ENCODE peak calls at places on chromosomes 1 and 21, in ten cellular contexts. One of them, this sample, is unnamed.

GRCh38 chr1:197908695-197909336 is 6.4 kb downstream of the C1orf53 start:
- DNase-seq in WTC11: no peak
- DNase-seq in T1000: no peak
- DNase-seq in Calu3: no peak
- DNase-seq in heart right ventricle: no peak
- DNase-seq in heart left ventricle: no peak
- DNase-seq in stimulated activated CD4-positive, alpha-beta T cell treated with anti-CD3 and anti-CD28 coated beads, Interleukin-4, amount 100 ng/mL, for 1 hour: no peak
- DNase-seq in stimulated activated CD8-positive, alpha-beta memory T cell treated with anti-CD3 and anti-CD28 coated beads, Interleukin-12 subunit alpha, Interleukin-12 subunit beta, amount 100 ng/mL, for 4 hours: no peak
- DNase-seq in neuronal stem cell: peak; percentile 45
- DNase-seq in amygdala: no peak
- DNase-seq in this sample: no peak

GRCh38 chr1:160621633-160622413 is 25.0 kb downstream of the SLAMF1 start:
- DNase-seq in WTC11: no peak
- DNase-seq in T1000: no peak
- DNase-seq in Calu3: no peak
- DNase-seq in heart right ventricle: no peak
- DNase-seq in heart left ventricle: no peak
- DNase-seq in stimulated activated CD4-positive, alpha-beta T cell treated with anti-CD3 and anti-CD28 coated beads, Interleukin-4, amount 100 ng/mL, for 1 hour: no peak
- DNase-seq in stimulated activated CD8-positive, alpha-beta memory T cell treated with anti-CD3 and anti-CD28 coated beads, Interleukin-12 subunit alpha, Interleukin-12 subunit beta, amount 100 ng/mL, for 4 hours: no peak
- DNase-seq in neuronal stem cell: no peak
- DNase-seq in amygdala: no peak
- DNase-seq in this sample: no peak

GRCh38 chr1:201539561-201540404 is 856 bp downstream of the NAV1 start:
- DNase-seq in WTC11: peak; percentile 58
- DNase-seq in T1000: peak; percentile 32
- DNase-seq in Calu3: no peak
- DNase-seq in heart right ventricle: peak; percentile 72
- DNase-seq in heart left ventricle: peak; percentile 72
- DNase-seq in stimulated activated CD4-positive, alpha-beta T cell treated with anti-CD3 and anti-CD28 coated beads, Interleukin-4, amount 100 ng/mL, for 1 hour: peak; percentile 9
- DNase-seq in stimulated activated CD8-positive, alpha-beta memory T cell treated with anti-CD3 and anti-CD28 coated beads, Interleukin-12 subunit alpha, Interleukin-12 subunit beta, amount 100 ng/mL, for 4 hours: no peak
- DNase-seq in neuronal stem cell: no peak
- DNase-seq in amygdala: peak; percentile 85
- DNase-seq in this sample: no peak

GRCh38 chr1:38489844-38490270 is 369.7 kb downstream of the RRAGC start:
- DNase-seq in WTC11: peak; percentile 95
- DNase-seq in T1000: no peak
- DNase-seq in Calu3: peak; percentile 58
- DNase-seq in heart right ventricle: no peak
- DNase-seq in heart left ventricle: no peak
- DNase-seq in stimulated activated CD4-positive, alpha-beta T cell treated with anti-CD3 and anti-CD28 coated beads, Interleukin-4, amount 100 ng/mL, for 1 hour: peak; percentile 51
- DNase-seq in stimulated activated CD8-positive, alpha-beta memory T cell treated with anti-CD3 and anti-CD28 coated beads, Interleukin-12 subunit alpha, Interleukin-12 subunit beta, amount 100 ng/mL, for 4 hours: peak; percentile 2
- DNase-seq in neuronal stem cell: no peak
- DNase-seq in amygdala: peak; percentile 11
- DNase-seq in this sample: no peak

GRCh38 chr1:9905010-9905409 is 5.1 kb downstream of the CTNNBIP1 start:
- DNase-seq in WTC11: no peak
- DNase-seq in T1000: no peak
- DNase-seq in Calu3: no peak
- DNase-seq in heart right ventricle: no peak
- DNase-seq in heart left ventricle: no peak
- DNase-seq in stimulated activated CD4-positive, alpha-beta T cell treated with anti-CD3 and anti-CD28 coated beads, Interleukin-4, amount 100 ng/mL, for 1 hour: no peak
- DNase-seq in stimulated activated CD8-positive, alpha-beta memory T cell treated with anti-CD3 and anti-CD28 coated beads, Interleukin-12 subunit alpha, Interleukin-12 subunit beta, amount 100 ng/mL, for 4 hours: no peak
- DNase-seq in neuronal stem cell: no peak
- DNase-seq in amygdala: no peak
- DNase-seq in this sample: no peak

GRCh38 chr1:235056937-235057336 is 71.7 kb downstream of the TOMM20 start:
- DNase-seq in WTC11: no peak
- DNase-seq in T1000: no peak
- DNase-seq in Calu3: no peak
- DNase-seq in heart right ventricle: no peak
- DNase-seq in heart left ventricle: no peak
- DNase-seq in stimulated activated CD4-positive, alpha-beta T cell treated with anti-CD3 and anti-CD28 coated beads, Interleukin-4, amount 100 ng/mL, for 1 hour: no peak
- DNase-seq in stimulated activated CD8-positive, alpha-beta memory T cell treated with anti-CD3 and anti-CD28 coated beads, Interleukin-12 subunit alpha, Interleukin-12 subunit beta, amount 100 ng/mL, for 4 hours: no peak
- DNase-seq in neuronal stem cell: no peak
- DNase-seq in amygdala: no peak
- DNase-seq in this sample: no peak

GRCh38 chr21:28427356-28428022 is 565.2 kb downstream of the LTN1 start:
- DNase-seq in WTC11: no peak
- DNase-seq in T1000: no peak
- DNase-seq in Calu3: no peak
- DNase-seq in heart right ventricle: no peak
- DNase-seq in heart left ventricle: no peak
- DNase-seq in stimulated activated CD4-positive, alpha-beta T cell treated with anti-CD3 and anti-CD28 coated beads, Interleukin-4, amount 100 ng/mL, for 1 hour: no peak
- DNase-seq in stimulated activated CD8-positive, alpha-beta memory T cell treated with anti-CD3 and anti-CD28 coated beads, Interleukin-12 subunit alpha, Interleukin-12 subunit beta, amount 100 ng/mL, for 4 hours: no peak
- DNase-seq in neuronal stem cell: no peak
- DNase-seq in amygdala: no peak
- DNase-seq in this sample: no peak

GRCh38 chr1:98342556-98342955 is 319.0 kb upstream of the SNX7 start:
- DNase-seq in WTC11: no peak
- DNase-seq in T1000: no peak
- DNase-seq in Calu3: no peak
- DNase-seq in heart right ventricle: no peak
- DNase-seq in heart left ventricle: no peak
- DNase-seq in stimulated activated CD4-positive, alpha-beta T cell treated with anti-CD3 and anti-CD28 coated beads, Interleukin-4, amount 100 ng/mL, for 1 hour: no peak
- DNase-seq in stimulated activated CD8-positive, alpha-beta memory T cell treated with anti-CD3 and anti-CD28 coated beads, Interleukin-12 subunit alpha, Interleukin-12 subunit beta, amount 100 ng/mL, for 4 hours: no peak
- DNase-seq in neuronal stem cell: no peak
- DNase-seq in amygdala: no peak
- DNase-seq in this sample: no peak

GRCh38 chr1:170590921-170591705 is 59.1 kb downstream of the GORAB start:
- DNase-seq in WTC11: no peak
- DNase-seq in T1000: no peak
- DNase-seq in Calu3: no peak
- DNase-seq in heart right ventricle: no peak
- DNase-seq in heart left ventricle: no peak
- DNase-seq in stimulated activated CD4-positive, alpha-beta T cell treated with anti-CD3 and anti-CD28 coated beads, Interleukin-4, amount 100 ng/mL, for 1 hour: no peak
- DNase-seq in stimulated activated CD8-positive, alpha-beta memory T cell treated with anti-CD3 and anti-CD28 coated beads, Interleukin-12 subunit alpha, Interleukin-12 subunit beta, amount 100 ng/mL, for 4 hours: no peak
- DNase-seq in neuronal stem cell: no peak
- DNase-seq in amygdala: no peak
- DNase-seq in this sample: no peak

This sample was measured in HL-60.